ENCODE peak calls at places on chromosome X, in nine cellular contexts. One of them, this sample, is unnamed.

GRCh38 chrX:113802837-113803236 is 781.0 kb upstream of the HTR2C start:
- DNase-seq in activated naive CD4-positive, alpha-beta T cell treated with anti-CD3 and anti-CD28 coated beads, Interleukin-2, amount 10 ng/mL, durations not matched to agents 7 days and 5 days: no peak
- DNase-seq in CD4-positive, alpha-beta T cell: no peak
- DNase-seq in DND-41: no peak
- DNase-seq in left lung: no peak
- DNase-seq in AG09309: no peak
- DNase-seq in K562: no peak
- DNase-seq in EL: no peak
- DNase-seq in HFF-Myc: no peak
- DNase-seq in this sample: no peak

GRCh38 chrX:133538148-133538547 is 122.9 kb upstream of the GPC4 start:
- DNase-seq in activated naive CD4-positive, alpha-beta T cell treated with anti-CD3 and anti-CD28 coated beads, Interleukin-2, amount 10 ng/mL, durations not matched to agents 7 days and 5 days: no peak
- DNase-seq in CD4-positive, alpha-beta T cell: no peak
- DNase-seq in DND-41: no peak
- DNase-seq in left lung: no peak
- DNase-seq in AG09309: no peak
- DNase-seq in K562: no peak
- DNase-seq in EL: no peak
- DNase-seq in HFF-Myc: no peak
- DNase-seq in this sample: no peak

GRCh38 chrX:106959897-106960296 is 39.7 kb downstream of the CLDN2 start:
- DNase-seq in activated naive CD4-positive, alpha-beta T cell treated with anti-CD3 and anti-CD28 coated beads, Interleukin-2, amount 10 ng/mL, durations not matched to agents 7 days and 5 days: no peak
- DNase-seq in CD4-positive, alpha-beta T cell: no peak
- DNase-seq in DND-41: no peak
- DNase-seq in left lung: no peak
- DNase-seq in AG09309: no peak
- DNase-seq in K562: no peak
- DNase-seq in EL: peak; percentile 9
- DNase-seq in HFF-Myc: no peak
- DNase-seq in this sample: no peak

GRCh38 chrX:68693481-68694410 is 46.3 kb downstream of the STARD8 start:
- DNase-seq in activated naive CD4-positive, alpha-beta T cell treated with anti-CD3 and anti-CD28 coated beads, Interleukin-2, amount 10 ng/mL, durations not matched to agents 7 days and 5 days: peak; percentile 32
- DNase-seq in CD4-positive, alpha-beta T cell: no peak
- DNase-seq in DND-41: no peak
- DNase-seq in left lung: peak; percentile 84
- DNase-seq in AG09309: no peak
- DNase-seq in K562: peak; percentile 86
- DNase-seq in EL: peak; percentile 79
- DNase-seq in HFF-Myc: no peak
- DNase-seq in this sample: peak; percentile 17

GRCh38 chrX:31555506-31555905 is 483.7 kb upstream of the FTHL17 start:
- DNase-seq in activated naive CD4-positive, alpha-beta T cell treated with anti-CD3 and anti-CD28 coated beads, Interleukin-2, amount 10 ng/mL, durations not matched to agents 7 days and 5 days: no peak
- DNase-seq in CD4-positive, alpha-beta T cell: no peak
- DNase-seq in DND-41: no peak
- DNase-seq in left lung: no peak
- DNase-seq in AG09309: no peak
- DNase-seq in K562: no peak
- DNase-seq in EL: no peak
- DNase-seq in HFF-Myc: no peak
- DNase-seq in this sample: no peak

GRCh38 chrX:103688949-103689348 is 2.5 kb upstream of the MORF4L2 start:
- DNase-seq in activated naive CD4-positive, alpha-beta T cell treated with anti-CD3 and anti-CD28 coated beads, Interleukin-2, amount 10 ng/mL, durations not matched to agents 7 days and 5 days: no peak
- DNase-seq in CD4-positive, alpha-beta T cell: no peak
- DNase-seq in DND-41: peak; percentile 6
- DNase-seq in left lung: no peak
- DNase-seq in AG09309: no peak
- DNase-seq in K562: peak; percentile 11
- DNase-seq in EL: peak; percentile 35
- DNase-seq in HFF-Myc: no peak
- DNase-seq in this sample: peak; percentile 41

GRCh38 chrX:103372886-103373285 is 3.5 kb upstream of the BEX3 start:
- DNase-seq in activated naive CD4-positive, alpha-beta T cell treated with anti-CD3 and anti-CD28 coated beads, Interleukin-2, amount 10 ng/mL, durations not matched to agents 7 days and 5 days: no peak
- DNase-seq in CD4-positive, alpha-beta T cell: no peak
- DNase-seq in DND-41: no peak
- DNase-seq in left lung: no peak
- DNase-seq in AG09309: no peak
- DNase-seq in K562: no peak
- DNase-seq in EL: no peak
- DNase-seq in HFF-Myc: no peak
- DNase-seq in this sample: no peak

GRCh38 chrX:109347618-109348017 is 134.3 kb downstream of the GUCY2F start:
- DNase-seq in activated naive CD4-positive, alpha-beta T cell treated with anti-CD3 and anti-CD28 coated beads, Interleukin-2, amount 10 ng/mL, durations not matched to agents 7 days and 5 days: no peak
- DNase-seq in CD4-positive, alpha-beta T cell: no peak
- DNase-seq in DND-41: no peak
- DNase-seq in left lung: no peak
- DNase-seq in AG09309: no peak
- DNase-seq in K562: no peak
- DNase-seq in EL: peak; percentile 52
- DNase-seq in HFF-Myc: peak; percentile 20
- DNase-seq in this sample: no peak

GRCh38 chrX:40008841-40009461 is 88.8 kb downstream of the BCOR start:
- DNase-seq in activated naive CD4-positive, alpha-beta T cell treated with anti-CD3 and anti-CD28 coated beads, Interleukin-2, amount 10 ng/mL, durations not matched to agents 7 days and 5 days: peak; percentile 52
- DNase-seq in CD4-positive, alpha-beta T cell: no peak
- DNase-seq in DND-41: no peak
- DNase-seq in left lung: peak; percentile 51
- DNase-seq in AG09309: no peak
- DNase-seq in K562: no peak
- DNase-seq in EL: peak; percentile 31
- DNase-seq in HFF-Myc: no peak
- DNase-seq in this sample: peak; percentile 89

GRCh38 chrX:85107407-85107806 is 103.7 kb downstream of the APOOL start:
- DNase-seq in activated naive CD4-positive, alpha-beta T cell treated with anti-CD3 and anti-CD28 coated beads, Interleukin-2, amount 10 ng/mL, durations not matched to agents 7 days and 5 days: no peak
- DNase-seq in CD4-positive, alpha-beta T cell: no peak
- DNase-seq in DND-41: no peak
- DNase-seq in left lung: no peak
- DNase-seq in AG09309: no peak
- DNase-seq in K562: no peak
- DNase-seq in EL: no peak
- DNase-seq in HFF-Myc: no peak
- DNase-seq in this sample: no peak

GRCh38 chrX:130393451-130394074 is 8.1 kb upstream of the GPR119 start:
- DNase-seq in activated naive CD4-positive, alpha-beta T cell treated with anti-CD3 and anti-CD28 coated beads, Interleukin-2, amount 10 ng/mL, durations not matched to agents 7 days and 5 days: peak; percentile 25
- DNase-seq in CD4-positive, alpha-beta T cell: no peak
- DNase-seq in DND-41: peak; percentile 14
- DNase-seq in left lung: peak; percentile 38
- DNase-seq in AG09309: peak; percentile 29
- DNase-seq in K562: no peak
- DNase-seq in EL: peak; percentile 43
- DNase-seq in HFF-Myc: peak; percentile 15
- DNase-seq in this sample: peak; percentile 53

GRCh38 chrX:30246769-30247489 is at the start of gene MAGEB1:
- DNase-seq in activated naive CD4-positive, alpha-beta T cell treated with anti-CD3 and anti-CD28 coated beads, Interleukin-2, amount 10 ng/mL, durations not matched to agents 7 days and 5 days: no peak
- DNase-seq in CD4-positive, alpha-beta T cell: no peak
- DNase-seq in DND-41: no peak
- DNase-seq in left lung: no peak
- DNase-seq in AG09309: no peak
- DNase-seq in K562: peak; percentile 70
- DNase-seq in EL: no peak
- DNase-seq in HFF-Myc: no peak
- DNase-seq in this sample: peak; percentile 75

GRCh38 chrX:50072110-50072509 is 128.7 kb downstream of the AKAP4 start:
- DNase-seq in activated naive CD4-positive, alpha-beta T cell treated with anti-CD3 and anti-CD28 coated beads, Interleukin-2, amount 10 ng/mL, durations not matched to agents 7 days and 5 days: no peak
- DNase-seq in CD4-positive, alpha-beta T cell: no peak
- DNase-seq in DND-41: no peak
- DNase-seq in left lung: no peak
- DNase-seq in AG09309: no peak
- DNase-seq in K562: no peak
- DNase-seq in EL: no peak
- DNase-seq in HFF-Myc: no peak
- DNase-seq in this sample: no peak

GRCh38 chrX:74492720-74493201 is 71.5 kb downstream of the SLC16A2 start:
- DNase-seq in activated naive CD4-positive, alpha-beta T cell treated with anti-CD3 and anti-CD28 coated beads, Interleukin-2, amount 10 ng/mL, durations not matched to agents 7 days and 5 days: peak; percentile 31
- DNase-seq in CD4-positive, alpha-beta T cell: no peak
- DNase-seq in DND-41: peak; percentile 10
- DNase-seq in left lung: no peak
- DNase-seq in AG09309: no peak
- DNase-seq in K562: no peak
- DNase-seq in EL: no peak
- DNase-seq in HFF-Myc: no peak
- DNase-seq in this sample: peak; percentile 70

GRCh38 chrX:13085533-13085932 is 41.1 kb upstream of the FAM9C start:
- DNase-seq in activated naive CD4-positive, alpha-beta T cell treated with anti-CD3 and anti-CD28 coated beads, Interleukin-2, amount 10 ng/mL, durations not matched to agents 7 days and 5 days: peak; percentile 74
- DNase-seq in CD4-positive, alpha-beta T cell: peak; percentile 48
- DNase-seq in DND-41: peak; percentile 85
- DNase-seq in left lung: no peak
- DNase-seq in AG09309: no peak
- DNase-seq in K562: no peak
- DNase-seq in EL: no peak
- DNase-seq in HFF-Myc: no peak
- DNase-seq in this sample: no peak

GRCh38 chrX:91257388-91257787 is 177.3 kb upstream of the PABPC5 start:
- DNase-seq in activated naive CD4-positive, alpha-beta T cell treated with anti-CD3 and anti-CD28 coated beads, Interleukin-2, amount 10 ng/mL, durations not matched to agents 7 days and 5 days: no peak
- DNase-seq in CD4-positive, alpha-beta T cell: no peak
- DNase-seq in DND-41: no peak
- DNase-seq in left lung: no peak
- DNase-seq in AG09309: no peak
- DNase-seq in K562: no peak
- DNase-seq in EL: no peak
- DNase-seq in HFF-Myc: no peak
- DNase-seq in this sample: no peak

GRCh38 chrX:119206203-119206602 is 29.9 kb upstream of the PGRMC1 start:
- DNase-seq in activated naive CD4-positive, alpha-beta T cell treated with anti-CD3 and anti-CD28 coated beads, Interleukin-2, amount 10 ng/mL, durations not matched to agents 7 days and 5 days: no peak
- DNase-seq in CD4-positive, alpha-beta T cell: no peak
- DNase-seq in DND-41: no peak
- DNase-seq in left lung: no peak
- DNase-seq in AG09309: no peak
- DNase-seq in K562: no peak
- DNase-seq in EL: no peak
- DNase-seq in HFF-Myc: no peak
- DNase-seq in this sample: no peak

GRCh38 chrX:118726887-118727685 is at the start of gene IL13RA1:
- DNase-seq in activated naive CD4-positive, alpha-beta T cell treated with anti-CD3 and anti-CD28 coated beads, Interleukin-2, amount 10 ng/mL, durations not matched to agents 7 days and 5 days: peak; percentile 23
- DNase-seq in CD4-positive, alpha-beta T cell: no peak
- DNase-seq in DND-41: no peak
- DNase-seq in left lung: peak; percentile 80
- DNase-seq in AG09309: no peak
- DNase-seq in K562: peak; percentile 88
- DNase-seq in EL: peak; percentile 84
- DNase-seq in HFF-Myc: peak; percentile 16
- DNase-seq in this sample: peak; percentile 79

GRCh38 chrX:123077671-123078070 is 106.4 kb upstream of the GRIA3 start:
- DNase-seq in activated naive CD4-positive, alpha-beta T cell treated with anti-CD3 and anti-CD28 coated beads, Interleukin-2, amount 10 ng/mL, durations not matched to agents 7 days and 5 days: no peak
- DNase-seq in CD4-positive, alpha-beta T cell: no peak
- DNase-seq in DND-41: no peak
- DNase-seq in left lung: no peak
- DNase-seq in AG09309: no peak
- DNase-seq in K562: no peak
- DNase-seq in EL: no peak
- DNase-seq in HFF-Myc: no peak
- DNase-seq in this sample: peak; percentile 72

GRCh38 chrX:20500949-20501348 is 234.2 kb upstream of the RPS6KA3 start:
- DNase-seq in activated naive CD4-positive, alpha-beta T cell treated with anti-CD3 and anti-CD28 coated beads, Interleukin-2, amount 10 ng/mL, durations not matched to agents 7 days and 5 days: no peak
- DNase-seq in CD4-positive, alpha-beta T cell: no peak
- DNase-seq in DND-41: no peak
- DNase-seq in left lung: no peak
- DNase-seq in AG09309: no peak
- DNase-seq in K562: no peak
- DNase-seq in EL: no peak
- DNase-seq in HFF-Myc: no peak
- DNase-seq in this sample: peak; percentile 69

This sample was measured in SK-N-DZ.